ENCODE peak calls at places on chromosomes 13 and 19, in four cellular contexts. J is substantia nigra; P is HepG2; W is stimulated activated CD4-positive, alpha-beta T cell treated with anti-CD3 and anti-CD28 coated beads, TNF-alpha, amount 100 ng/mL, for 1 hour. B is an unnamed sample.

GRCh38 chr19:2703077-2703437 is 563 bp upstream of the GNG7 start:
- DNase-seq in J (no peak), P (no peak), W (no peak), B (no peak)

GRCh38 chr13:48626077-48626449 is 27.7 kb upstream of the CYSLTR2 start:
- DNase-seq in J (no peak), P (peak), W (no peak), B (no peak)

GRCh38 chr13:73993661-73994060 is 140.5 kb downstream of the KLF12 start:
- DNase-seq in J (no peak), P (no peak), W (no peak), B (no peak)

GRCh38 chr19:36151144-36152051 is 849 bp downstream of the COX7A1 start:
- DNase-seq in J (no peak), P (no peak), W (no peak), B (peak)

GRCh38 chr13:44293908-44294735 is 79.5 kb upstream of the SERP2 start:
- DNase-seq in J (no peak), P (no peak), W (no peak), B (no peak)

GRCh38 chr19:49718511-49718910 is 27.6 kb downstream of the CPT1C start:
- DNase-seq in J (no peak), P (no peak), W (no peak), B (no peak)

GRCh38 chr13:101473458-101473857 is 21.0 kb downstream of the ITGBL1 start:
- DNase-seq in J (no peak), P (no peak), W (no peak), B (no peak)

GRCh38 chr13:28831117-28831516 is 11.0 kb downstream of the MTUS2 start:
- DNase-seq in J (no peak), P (no peak), W (no peak), B (no peak)

GRCh38 chr19:45189971-45190370 is 11.4 kb downstream of the BLOC1S3 start:
- DNase-seq in J (no peak), P (no peak), W (no peak), B (no peak)

GRCh38 chr13:109665781-109666249 is 120.6 kb downstream of the IRS2 start:
- DNase-seq in J (no peak), P (no peak), W (no peak), B (peak)

GRCh38 chr13:44710576-44710975 is 134.4 kb upstream of the TSC22D1 start:
- DNase-seq in J (no peak), P (no peak), W (no peak), B (no peak)

GRCh38 chr13:25420161-25420560 is 48.4 kb downstream of the ATP8A2 start:
- DNase-seq in J (no peak), P (no peak), W (no peak), B (peak)

GRCh38 chr19:10408511-10409291 is 5.4 kb upstream of the CDC37 start:
- DNase-seq in J (peak), P (no peak), W (no peak), B (peak)

GRCh38 chr19:35202722-35203674 is 25.5 kb downstream of the FAM187B start:
- DNase-seq in J (no peak), P (no peak), W (no peak), B (no peak)

GRCh38 chr13:62209539-62209938 is 793.9 kb upstream of the PCDH20 start:
- DNase-seq in J (no peak), P (no peak), W (no peak), B (no peak)

GRCh38 chr13:66210677-66211076 is 1019.5 kb downstream of the PCDH9 start:
- DNase-seq in J (no peak), P (no peak), W (no peak), B (no peak)